ENCODE peak calls at places on chromosomes 13 and 19, in nine cellular contexts. X is hepatic stellate cell; G is H7; E is activated CD4-positive, alpha-beta T cell treated with anti-CD3 and anti-CD28 coated beads for 36 hours; N is activated naive CD4-positive, alpha-beta T cell treated with Interleukin-2 at 50 U/mL for 16 hours; V is stimulated activated CD8-positive, alpha-beta memory T cell treated with anti-CD3 and anti-CD28 coated beads, Interleukin-7, amount 100 ng/mL, for 1 hour; I is stimulated activated CD4-positive, alpha-beta T cell treated with anti-CD3 and anti-CD28 coated beads, Interleukin-4, amount 100 ng/mL, for 4 hours; C is islet precursor cell; B is left cardiac atrium. L is an unnamed sample.

GRCh38 chr19:46924874-46925547 is 64.2 kb downstream of the ARHGAP35 start:
- DNase-seq in X (no peak), G (no peak), E (peak), N (peak), V (no peak), I (no peak), C (no peak), B (peak), L (no peak)

GRCh38 chr19:34962945-34963530 is 991 bp downstream of the ZNF792 start:
- DNase-seq in X (no peak), G (peak), E (peak), N (peak), V (no peak), I (no peak), C (no peak), B (peak), L (no peak)

GRCh38 chr19:51552996-51553725 is 17.9 kb upstream of the ZNF175 start:
- DNase-seq in X (peak), G (peak), E (peak), N (peak), V (no peak), I (no peak), C (peak), B (peak), L (peak)

GRCh38 chr19:43743059-43743458 is 11.7 kb downstream of the SMG9 start:
- DNase-seq in X (peak), G (no peak), E (no peak), N (no peak), V (no peak), I (no peak), C (no peak), B (no peak), L (peak)

GRCh38 chr19:33740811-33741396 is 55.8 kb upstream of the KCTD15 start:
- DNase-seq in X (no peak), G (peak), E (peak), N (peak), V (no peak), I (no peak), C (peak), B (no peak), L (peak)

GRCh38 chr19:48325265-48325910 is at the start of gene EMP3:
- DNase-seq in X (peak), G (peak), E (peak), N (peak), V (peak), I (peak), C (peak), B (peak), L (peak)

GRCh38 chr13:83150616-83151307 is 731.5 kb downstream of the SLITRK1 start:
- DNase-seq in X (no peak), G (no peak), E (no peak), N (no peak), V (no peak), I (no peak), C (no peak), B (no peak), L (peak)

GRCh38 chr19:54412877-54413276 is 2.4 kb upstream of the TTYH1 start:
- DNase-seq in X (no peak), G (no peak), E (no peak), N (no peak), V (no peak), I (no peak), C (no peak), B (no peak), L (no peak)

GRCh38 chr19:38665950-38666661 is 18.7 kb downstream of the ACTN4 start:
- DNase-seq in X (peak), G (peak), E (no peak), N (no peak), V (no peak), I (no peak), C (peak), B (peak), L (peak)